ENCODE peak calls at places on chromosomes 13 and 19, in seven cellular contexts. A is A549, H is ovary, V is suprapubic skin, D is K562, F is H1, T is SK-N-SH. E is an unnamed sample.
A peak's percentile ranks its signal among the peaks of the same experiment; 100 is the strongest.

GRCh38 chr19:35774274-35775045 is 904 bp upstream of the ARHGAP33 start:
- DNase-seq in F (no peak), T (no peak), H (no peak), D (no peak), A (peak; percentile 56), V (no peak), E (no peak)

GRCh38 chr19:45253396-45254027 is 2.4 kb downstream of the MARK4 start:
- DNase-seq in F (no peak), H (no peak), D (no peak), T (no peak), V (no peak), A (no peak), E (no peak)

GRCh38 chr13:113442985-113443362 is 10.3 kb downstream of the ADPRHL1 start:
- DNase-seq in A (no peak), F (no peak), H (no peak), T (no peak), D (no peak), V (no peak), E (no peak)

GRCh38 chr13:111177081-111177711 is 62.1 kb downstream of the ARHGEF7 start:
- DNase-seq in F (no peak), V (no peak), D (no peak), A (no peak), T (no peak), H (no peak), E (peak; percentile 74)

GRCh38 chr19:46745030-46745429 is 827 bp upstream of the FKRP start:
- DNase-seq in A (no peak), V (no peak), T (no peak), H (peak; percentile 35), D (no peak), F (no peak), E (no peak)

GRCh38 chr19:16268676-16269319 is 55.8 kb upstream of the KLF2 start:
- DNase-seq in A (no peak), H (no peak), F (no peak), D (no peak), V (no peak), T (no peak), E (no peak)

GRCh38 chr19:15113245-15114152 is 6.3 kb downstream of the SYDE1 start:
- DNase-seq in D (no peak), H (no peak), F (no peak), A (peak; percentile 46), V (no peak), T (peak; percentile 48), E (no peak)

GRCh38 chr13:88068975-88069374 is 397.8 kb downstream of the SLITRK5 start:
- DNase-seq in H (no peak), D (no peak), V (no peak), T (no peak), A (peak; percentile 5), F (peak; percentile 41), E (peak; percentile 35)

GRCh38 chr13:37409756-37410155 is 188.8 kb downstream of the POSTN start:
- DNase-seq in A (no peak), F (no peak), H (no peak), T (no peak), D (no peak), V (no peak), E (no peak)

GRCh38 chr13:84645196-84646071 is 763.2 kb upstream of the SLITRK1 start:
- DNase-seq in T (no peak), H (no peak), V (no peak), D (no peak), F (no peak), A (no peak), E (no peak)

GRCh38 chr13:35164324-35164932 is 222.4 kb downstream of the NBEA start:
- DNase-seq in D (peak; percentile 15), F (no peak), A (peak; percentile 38), T (peak; percentile 16), H (no peak), V (no peak), E (no peak)

GRCh38 chr13:36764957-36765356 is 54.1 kb upstream of the RFXAP start:
- DNase-seq in D (no peak), A (no peak), V (no peak), F (no peak), H (no peak), T (no peak), E (no peak)

GRCh38 chr19:3368848-3369336 is 2.5 kb downstream of the NFIC start:
- DNase-seq in V (no peak), D (no peak), H (no peak), A (no peak), T (no peak), F (no peak), E (no peak)

GRCh38 chr19:17475541-17476115 is 5.3 kb downstream of the SLC27A1 start:
- DNase-seq in H (no peak), A (no peak), D (no peak), T (no peak), V (no peak), F (no peak), E (peak; percentile 84)

GRCh38 chr13:112473818-112474217 is 97.7 kb downstream of the SPACA7 start:
- DNase-seq in H (no peak), F (no peak), A (no peak), T (no peak), D (no peak), V (no peak), E (no peak)

GRCh38 chr13:84684048-84684662 is 801.9 kb upstream of the SLITRK1 start:
- DNase-seq in A (no peak), H (no peak), V (no peak), D (no peak), T (no peak), F (no peak), E (no peak)

GRCh38 chr19:51296331-51297093 is 14.9 kb upstream of the IGLON5 start:
- DNase-seq in A (peak; percentile 36), D (peak; percentile 25), V (no peak), T (peak; percentile 58), H (no peak), F (no peak), E (no peak)

GRCh38 chr13:109454167-109454917 is 332.0 kb downstream of the IRS2 start:
- DNase-seq in D (no peak), T (no peak), A (no peak), V (no peak), F (no peak), H (no peak), E (no peak)

GRCh38 chr13:63693696-63694095 is 2278.0 kb upstream of the PCDH20 start:
- DNase-seq in D (no peak), T (no peak), A (no peak), F (no peak), H (no peak), V (no peak), E (no peak)

GRCh38 chr13:63696055-63696454 is 2280.4 kb upstream of the PCDH20 start:
- DNase-seq in V (no peak), D (no peak), A (no peak), H (no peak), F (no peak), T (no peak), E (no peak)

GRCh38 chr13:63690672-63691071 is 2275.0 kb upstream of the PCDH20 start:
- DNase-seq in A (no peak), V (no peak), T (peak; percentile 56), F (no peak), H (no peak), D (no peak), E (no peak)

DNA sequence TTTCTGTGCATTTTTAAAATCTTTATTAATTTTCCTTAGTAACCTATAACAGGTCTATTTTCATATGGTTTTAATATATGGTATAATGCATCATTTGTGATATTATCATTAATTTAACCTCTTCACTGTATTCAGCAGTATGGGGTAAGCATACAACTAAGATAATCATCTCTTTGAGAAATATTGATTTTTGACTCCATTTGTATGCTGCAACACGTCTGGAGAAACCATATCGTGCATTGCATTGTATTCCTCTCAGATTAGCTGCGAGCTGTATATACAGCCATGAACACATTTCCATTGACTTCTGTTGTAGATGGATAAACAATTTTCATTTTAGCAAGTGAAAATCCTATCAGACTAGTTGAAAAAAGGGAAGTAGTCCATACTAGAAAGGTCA is 2275.8 kb upstream of the PCDH20 start:
- DNase-seq in A (no peak), T (peak; percentile 27), H (no peak), F (no peak), V (no peak), D (no peak), E (no peak)
- TF ChIP-seq EP300 in A (no peak), T (no peak), H (no peak), F (no peak), V (no peak), D (no peak), E (no peak)

GRCh38 chr19:42287826-42288107 is 14.2 kb upstream of the PRR19 start:
- DNase-seq in A (no peak), T (no peak), H (no peak), F (no peak), D (no peak), V (no peak), E (no peak)
- H3K4me1 ChIP-seq in A (peaks cover 36% of the 10 kb centered on the region), T (peaks cover 18% of the 10 kb centered on the region), H (peaks cover 19% of the 10 kb centered on the region), F (peaks cover 15% of the 10 kb centered on the region), D (peaks cover 23% of the 10 kb centered on the region), V (peaks cover 39% of the 10 kb centered on the region), E (peaks cover 29% of the 10 kb centered on the region)

DNA sequence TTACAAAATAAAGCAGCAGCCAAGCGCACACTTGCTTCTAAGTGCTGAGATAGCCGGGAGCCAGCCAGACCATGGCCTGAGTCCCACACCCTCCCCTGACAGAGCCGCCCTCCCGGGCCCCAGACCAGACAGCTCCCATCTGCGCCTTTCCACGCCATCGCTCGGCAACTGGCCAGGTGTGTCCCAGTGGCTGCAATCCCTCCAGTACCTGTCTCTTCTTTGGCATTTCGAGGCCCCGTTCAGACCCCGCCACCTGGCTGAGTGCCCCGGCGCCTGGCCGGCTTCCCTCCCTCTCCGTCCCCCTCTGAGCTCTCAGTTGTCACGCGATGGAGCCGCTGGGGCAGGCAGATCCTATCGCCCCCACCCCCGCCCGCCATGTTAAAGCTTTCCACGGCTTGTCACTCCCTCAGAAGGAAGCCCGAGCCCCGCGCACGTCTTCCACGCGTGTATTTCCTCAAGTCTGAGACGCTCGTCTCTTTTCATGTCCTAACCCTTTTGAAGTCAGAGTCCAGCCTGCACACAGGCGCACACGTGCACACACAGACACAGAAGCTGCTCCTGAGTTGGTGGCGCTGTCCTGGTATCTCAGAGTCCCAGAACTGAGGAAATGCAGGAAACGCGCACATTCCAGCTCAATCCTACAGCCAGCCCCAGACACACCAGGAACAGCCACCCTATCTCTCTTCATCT is 7.9 kb downstream of the MLLT1 start:
- DNase-seq in V (peak; percentile 94), D (peak; percentile 79), A (no peak), F (no peak), H (peak; percentile 93), T (peak; percentile 87), E (peak; percentile 97)
- TF ChIP-seq CTCF in V (no peak), D (no peak), A (no peak), F (no peak), H (no peak), T (peak; percentile 36), E (no peak)

DNA sequence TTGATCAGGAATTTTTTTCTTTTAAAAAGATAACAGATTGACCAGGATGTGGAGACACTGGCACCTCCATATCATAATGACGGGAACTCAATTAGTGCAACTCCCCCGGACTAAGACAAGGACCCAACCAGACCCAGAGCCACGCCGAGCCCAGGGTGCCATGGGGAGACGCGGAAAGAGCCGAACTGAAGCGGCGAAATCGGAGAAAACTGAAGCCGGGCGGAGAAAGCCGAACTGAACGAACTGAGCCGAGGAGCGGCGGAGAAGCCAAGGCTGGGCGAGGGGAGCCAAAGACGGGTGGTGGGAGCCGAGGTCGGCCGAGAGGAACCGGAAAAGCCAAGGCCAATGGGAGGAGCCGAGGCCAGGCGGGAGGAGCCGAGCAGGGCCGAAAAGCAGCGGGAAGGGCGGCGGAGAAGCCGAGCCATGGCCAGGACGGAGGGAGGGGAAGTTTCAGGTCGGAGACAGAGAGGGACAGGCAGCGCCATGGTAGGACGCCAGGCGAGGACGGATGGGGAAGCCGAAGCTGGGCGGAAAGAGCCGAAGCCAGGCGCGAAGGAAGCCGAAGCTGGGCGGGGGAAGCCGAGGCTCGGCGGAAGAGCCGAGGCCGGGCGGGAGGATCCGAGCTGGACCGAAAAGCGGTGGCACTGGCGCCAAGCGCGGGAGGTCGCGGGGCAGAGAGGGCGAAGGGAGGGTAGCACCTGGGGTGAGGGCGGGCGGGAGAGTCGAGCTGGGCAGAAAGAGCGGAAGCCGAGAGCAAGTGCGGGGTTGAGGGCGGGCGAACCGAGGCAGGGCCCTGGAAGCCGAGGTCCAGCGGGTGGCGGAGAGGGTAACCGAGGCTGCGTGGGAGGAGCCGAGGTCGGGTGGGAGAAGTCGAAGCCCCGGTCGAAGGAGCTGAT is 29.4 kb downstream of the ZNF557 start:
- DNase-seq in A (peak; percentile 86), D (peak; percentile 92), F (peak; percentile 88), T (peak; percentile 92), V (peak; percentile 95), H (peak; percentile 96), E (peak; percentile 97)
- TF ChIP-seq EP300 in A (no peak), D (no peak), F (no peak), T (no peak), V (no peak), H (no peak), E (no peak)

E was measured in sigmoid colon.